ENCODE peak calls at places on chromosomes 7 and 10, in seven cellular contexts. J, S, C, O, W, E and D are unnamed samples.
A peak's percentile ranks its signal among the peaks of the same experiment; 100 is the strongest.

GRCh38 chr7:157876469-157877285 is 539.9 kb downstream of the DNAJB6 start:
- DNase-seq in J (no peak), S (no peak), C (no peak), O (no peak), W (no peak), E (no peak), D (no peak)

GRCh38 chr7:123372368-123372767 is 162.0 kb downstream of the IQUB start:
- DNase-seq in J (no peak), S (no peak), C (no peak), O (no peak), W (no peak), E (no peak), D (no peak)

GRCh38 chr7:45656431-45656830 is 82.3 kb downstream of the ADCY1 start:
- DNase-seq in J (peak; percentile 11), S (no peak), C (no peak), O (no peak), W (no peak), E (no peak), D (no peak)

GRCh38 chr7:120550494-120551048 is 277.6 kb downstream of the KCND2 start:
- DNase-seq in J (no peak), S (peak; percentile 45), C (no peak), O (no peak), W (peak; percentile 8), E (no peak), D (no peak)

GRCh38 chr10:62817120-62817762 is 1.1 kb upstream of the EGR2 start:
- DNase-seq in J (peak; percentile 68), S (peak; percentile 58), C (no peak), O (no peak), W (peak; percentile 52), E (peak; percentile 56), D (peak; percentile 26)

GRCh38 chr7:42348627-42349026 is 111.6 kb upstream of the GLI3 start:
- DNase-seq in J (no peak), S (no peak), C (no peak), O (no peak), W (no peak), E (no peak), D (no peak)

GRCh38 chr7:134031835-134032617 is 95.1 kb upstream of the LRGUK start:
- DNase-seq in J (no peak), S (no peak), C (no peak), O (no peak), W (no peak), E (no peak), D (no peak)

GRCh38 chr7:27141138-27141537 is 2.3 kb downstream of the HOXA5 start:
- DNase-seq in J (no peak), S (no peak), C (no peak), O (no peak), W (peak; percentile 64), E (peak; percentile 27), D (no peak)

GRCh38 chr7:142523821-142524460 is 225.3 kb upstream of the PRSS1 start:
- DNase-seq in J (no peak), S (no peak), C (no peak), O (no peak), W (no peak), E (no peak), D (no peak)

GRCh38 chr7:152050547-152050971 is 25.1 kb downstream of the GALNT11 start:
- DNase-seq in J (no peak), S (peak; percentile 81), C (peak; percentile 15), O (no peak), W (peak; percentile 62), E (no peak), D (no peak)
- TF ChIP-seq CTCF in J (no peak), S (no peak), C (no peak), O (no peak), W (peak; percentile 1), E (no peak), D (no peak)

GRCh38 chr10:128491686-128492085 is 365.5 kb upstream of the MKI67 start:
- DNase-seq in J (no peak), S (no peak), C (no peak), O (no peak), W (no peak), E (no peak), D (no peak)

GRCh38 chr10:128493811-128494210 is 367.6 kb upstream of the MKI67 start:
- DNase-seq in J (no peak), S (no peak), C (no peak), O (no peak), W (no peak), E (no peak), D (no peak)

GRCh38 chr10:128497660-128498377 is 371.6 kb upstream of the MKI67 start:
- DNase-seq in J (no peak), S (no peak), C (no peak), O (no peak), W (no peak), E (no peak), D (no peak)

GRCh38 chr10:128498378-128498730 is 372.1 kb upstream of the MKI67 start:
- DNase-seq in J (no peak), S (no peak), C (no peak), O (no peak), W (no peak), E (no peak), D (no peak)

GRCh38 chr10:128494665-128495064 is 368.4 kb upstream of the MKI67 start:
- DNase-seq in J (no peak), S (no peak), C (no peak), O (no peak), W (no peak), E (no peak), D (no peak)
- TF ChIP-seq CTCF in J (no peak), S (no peak), C (no peak), O (no peak), W (no peak), E (no peak), D (no peak)

DNA sequence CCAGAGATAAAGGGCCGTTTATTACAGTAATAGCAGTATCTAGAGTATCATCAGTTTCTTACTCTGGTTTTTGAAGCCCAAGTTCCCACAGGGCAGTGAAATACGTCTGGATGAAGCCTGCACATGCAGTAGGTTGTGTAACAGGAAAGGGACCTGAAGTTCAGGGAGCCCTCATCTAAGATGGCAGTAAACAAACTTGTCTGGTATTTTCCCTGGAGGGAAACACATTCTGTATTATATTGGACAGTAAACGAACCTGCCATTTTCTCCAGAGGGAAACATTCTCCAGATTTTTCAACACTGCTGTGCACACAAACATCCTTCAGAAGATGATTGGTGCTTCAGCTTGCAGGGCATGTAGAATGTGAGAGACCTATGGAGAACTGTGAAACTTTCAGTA is 189.9 kb downstream of the TFEC start:
- DNase-seq in J (no peak), S (no peak), C (no peak), O (no peak), W (no peak), E (no peak), D (no peak)
- TF ChIP-seq CTCF in J (no peak), S (no peak), C (no peak), O (no peak), W (no peak), E (no peak), D (no peak)

GRCh38 chr10:96767611-96768010 is 47.3 kb upstream of the PIK3AP1 start:
- DNase-seq in J (no peak), S (no peak), C (no peak), O (no peak), W (no peak), E (no peak), D (no peak)

GRCh38 chr10:96768136-96768535 is 47.8 kb upstream of the PIK3AP1 start:
- DNase-seq in J (no peak), S (no peak), C (no peak), O (no peak), W (no peak), E (peak; percentile 34), D (no peak)

GRCh38 chr10:96764345-96764744 is 44.0 kb upstream of the PIK3AP1 start:
- DNase-seq in J (no peak), S (no peak), C (no peak), O (no peak), W (no peak), E (no peak), D (no peak)

GRCh38 chr10:96770987-96771386 is 50.7 kb upstream of the PIK3AP1 start:
- DNase-seq in J (no peak), S (no peak), C (no peak), O (no peak), W (no peak), E (no peak), D (no peak)

DNA sequence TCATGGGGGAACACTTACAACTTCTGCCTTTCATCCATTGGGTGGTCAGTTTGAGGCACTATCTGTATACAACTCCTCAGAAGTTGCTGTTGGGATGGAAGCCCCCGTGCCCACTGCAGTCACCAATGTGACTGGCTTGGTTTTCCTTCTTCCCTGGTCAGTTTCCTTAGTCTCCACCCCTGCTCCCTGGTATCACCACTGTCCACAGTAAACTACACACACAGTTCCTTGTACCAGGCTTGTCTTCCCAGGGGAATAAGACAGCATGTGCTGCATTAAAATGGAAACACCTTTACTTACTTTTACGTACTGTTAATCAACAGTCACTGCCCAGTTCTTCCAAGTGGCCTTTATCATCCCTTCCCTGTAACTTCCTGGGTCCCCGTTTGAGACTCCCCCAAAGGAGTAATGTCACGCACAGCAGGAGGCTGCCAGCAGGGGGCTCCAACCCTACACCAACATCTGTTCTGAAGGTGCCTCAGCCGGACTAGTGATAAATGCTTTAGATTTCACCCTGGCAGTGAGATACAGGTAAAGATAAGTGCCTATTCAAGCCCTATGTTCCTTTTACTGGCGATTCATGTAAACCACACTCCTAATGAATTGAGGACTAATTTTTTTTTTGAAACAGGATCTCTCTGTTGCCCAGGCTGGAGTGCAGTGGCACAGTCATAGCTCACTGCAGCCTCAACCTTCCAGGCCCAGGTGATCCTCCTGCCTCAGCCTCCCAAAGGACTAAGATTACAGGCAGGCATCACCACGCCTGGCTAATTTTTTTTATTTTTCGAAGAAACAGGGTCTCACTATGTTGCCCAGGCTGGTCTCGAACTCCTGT is 45.3 kb upstream of the PIK3AP1 start:
- DNase-seq in J (peak; percentile 71), S (peak; percentile 47), C (no peak), O (peak; percentile 29), W (peak; percentile 47), E (peak; percentile 89), D (peak; percentile 60)
- TF ChIP-seq CTCF in J (peak; percentile 89), S (peak; percentile 90), C (peak; percentile 85), O (peak; percentile 92), W (peak; percentile 86), E (peak; percentile 87), D (peak; percentile 76)